ENCODE peak calls at places on chromosomes 11 and 22, in nine cellular contexts. E is Ammon's horn; B is activated CD4-positive, alpha-beta T cell treated with anti-CD3 and anti-CD28 coated beads, Interleukin-2, amount 50 U/mL, for 1 hour; D is NCI-H460; H is spleen; Q is stimulated activated CD4-positive, alpha-beta T cell treated with anti-CD3 and anti-CD28 coated beads, Interleukin-2, amount 100 ng/mL, for 48 hours; J is Calu3; W is NCI-H1417 treated with DMSO at 0.1 percent for 48 hours; X is AG04449. L is an unnamed sample.

GRCh38 chr11:93131709-93132108 is 66.1 kb downstream of the SLC36A4 start:
- DNase-seq in B (no peak), H (no peak), Q (no peak), W (peak), X (no peak), D (peak), J (no peak), E (no peak), L (no peak)

GRCh38 chr11:113907681-113908080 is 3.1 kb downstream of the HTR3B start:
- DNase-seq in W (no peak), Q (no peak), X (no peak), H (no peak), D (no peak), B (no peak), E (no peak), J (no peak), L (no peak)

GRCh38 chr11:66113132-66113856 is 43.2 kb downstream of the PACS1 start:
- DNase-seq in H (no peak), X (peak), E (no peak), Q (no peak), B (no peak), J (no peak), D (peak), W (no peak), L (peak)

GRCh38 chr11:35040221-35040942 is 98.6 kb upstream of the CD44 start:
- DNase-seq in W (no peak), H (no peak), B (peak), D (no peak), E (peak), X (no peak), Q (peak), J (no peak), L (peak)

GRCh38 chr11:45774023-45774655 is 30.8 kb upstream of the SLC35C1 start:
- DNase-seq in E (no peak), W (no peak), X (no peak), H (no peak), D (no peak), B (no peak), Q (no peak), J (no peak), L (no peak)

GRCh38 chr22:30586414-30586813 is 5.3 kb downstream of the PES1 start:
- DNase-seq in B (no peak), H (no peak), J (no peak), D (no peak), W (no peak), X (no peak), Q (no peak), E (no peak), L (no peak)

GRCh38 chr11:34219862-34220490 is 114.5 kb downstream of the NAT10 start:
- DNase-seq in E (no peak), X (no peak), D (no peak), J (no peak), H (no peak), B (no peak), W (no peak), Q (no peak), L (no peak)

GRCh38 chr11:125514336-125515101 is 18.5 kb upstream of the FEZ1 start:
- DNase-seq in H (no peak), W (no peak), D (no peak), J (peak), B (peak), X (no peak), Q (peak), E (no peak), L (peak)

GRCh38 chr11:70303070-70303469 is 32.6 kb downstream of the PPFIA1 start:
- DNase-seq in X (no peak), E (no peak), W (no peak), D (no peak), Q (no peak), H (peak), J (no peak), B (no peak), L (peak)

L was measured in RPMI7951.